ENCODE peak calls at places on chromosomes 3 and 15, in five cellular contexts. Y, M, Q, X and S are unnamed samples.
A peak's percentile ranks its signal among the peaks of the same experiment; 100 is the strongest.

GRCh38 chr3:143078883-143079282 is 40.7 kb upstream of the CHST2 start:
- DNase-seq in M (no peak), X (peak; percentile 71), Y (no peak), Q (no peak), S (peak; percentile 60)

GRCh38 chr15:67244966-67245478 is 9.4 kb downstream of the AAGAB start:
- DNase-seq in M (no peak), Q (no peak), Y (no peak), X (no peak), S (peak; percentile 86)

GRCh38 chr15:80636675-80637074 is 58.4 kb upstream of the ABHD17C start:
- DNase-seq in Y (no peak), M (no peak), Q (no peak), X (peak; percentile 59), S (no peak)

GRCh38 chr15:70763120-70763949 is at the start of gene UACA:
- DNase-seq in M (peak; percentile 98), Y (peak; percentile 94), X (peak; percentile 98), Q (peak; percentile 99), S (peak; percentile 96)

GRCh38 chr3:27844052-27844675 is 122.0 kb upstream of the EOMES start:
- DNase-seq in X (no peak), M (no peak), Y (no peak), Q (no peak), S (no peak)

GRCh38 chr3:43515970-43516369 is 105.8 kb downstream of the ANO10 start:
- DNase-seq in Y (no peak), X (no peak), M (no peak), Q (no peak), S (no peak)

GRCh38 chr3:151305081-151305777 is 11.4 kb downstream of the GPR87 start:
- DNase-seq in Q (peak; percentile 92), M (peak; percentile 67), X (peak; percentile 99), Y (peak; percentile 73), S (peak; percentile 98)

GRCh38 chr15:74835312-74835823 is 7.6 kb downstream of the ULK3 start:
- DNase-seq in Y (peak; percentile 82), Q (no peak), M (no peak), X (peak; percentile 70), S (peak; percentile 52)

GRCh38 chr3:51703026-51703775 is 3.7 kb upstream of the GRM2 start:
- DNase-seq in M (peak; percentile 27), Q (no peak), X (no peak), Y (no peak), S (no peak)

GRCh38 chr15:51947124-51947523 is 24.5 kb downstream of the LEO1 start:
- DNase-seq in Y (no peak), Q (no peak), M (no peak), X (no peak), S (no peak)

GRCh38 chr3:164498917-164499316 is 579.4 kb downstream of the SI start:
- DNase-seq in Y (no peak), Q (no peak), M (no peak), X (no peak), S (no peak)

GRCh38 chr3:66712210-66712609 is 211.4 kb upstream of the LRIG1 start:
- DNase-seq in Y (no peak), M (no peak), X (peak; percentile 4), Q (no peak), S (no peak)

GRCh38 chr15:100818927-100819326 is 60.7 kb upstream of the ALDH1A3 start:
- DNase-seq in X (no peak), Q (no peak), Y (no peak), M (no peak), S (peak; percentile 94)

GRCh38 chr3:30607032-30607833 is 832 bp downstream of the TGFBR2 start:
- DNase-seq in Q (peak; percentile 68), M (peak; percentile 86), Y (peak; percentile 86), X (peak; percentile 50), S (peak; percentile 46)

GRCh38 chr3:129345971-129346370 is 67.3 kb downstream of the HMCES start:
- DNase-seq in M (no peak), X (no peak), Q (no peak), Y (no peak), S (peak; percentile 66)

GRCh38 chr3:13950042-13950441 is 70.2 kb upstream of the WNT7A start:
- DNase-seq in Y (no peak), M (no peak), X (no peak), Q (no peak), S (no peak)

GRCh38 chr15:92801412-92801773 is 98.7 kb upstream of the CHD2 start:
- DNase-seq in Y (no peak), X (peak; percentile 59), M (no peak), Q (peak; percentile 76), S (peak; percentile 97)

GRCh38 chr15:75347222-75348033 is 589 bp downstream of the NEIL1 start:
- DNase-seq in M (peak; percentile 78), X (no peak), Y (peak; percentile 87), Q (no peak), S (no peak)

GRCh38 chr15:31004220-31004733 is 12.8 kb upstream of the MTMR10 start:
- DNase-seq in M (no peak), Y (no peak), Q (no peak), X (no peak), S (no peak)

GRCh38 chr3:43330981-43331380 is 44.6 kb downstream of the SNRK start:
- DNase-seq in X (no peak), M (no peak), Q (no peak), Y (no peak), S (peak; percentile 5)

GRCh38 chr15:57485869-57486268 is 105.8 kb upstream of the MYZAP start:
- DNase-seq in M (no peak), Y (peak; percentile 80), X (peak; percentile 94), Q (peak; percentile 99), S (peak; percentile 80)

DNA sequence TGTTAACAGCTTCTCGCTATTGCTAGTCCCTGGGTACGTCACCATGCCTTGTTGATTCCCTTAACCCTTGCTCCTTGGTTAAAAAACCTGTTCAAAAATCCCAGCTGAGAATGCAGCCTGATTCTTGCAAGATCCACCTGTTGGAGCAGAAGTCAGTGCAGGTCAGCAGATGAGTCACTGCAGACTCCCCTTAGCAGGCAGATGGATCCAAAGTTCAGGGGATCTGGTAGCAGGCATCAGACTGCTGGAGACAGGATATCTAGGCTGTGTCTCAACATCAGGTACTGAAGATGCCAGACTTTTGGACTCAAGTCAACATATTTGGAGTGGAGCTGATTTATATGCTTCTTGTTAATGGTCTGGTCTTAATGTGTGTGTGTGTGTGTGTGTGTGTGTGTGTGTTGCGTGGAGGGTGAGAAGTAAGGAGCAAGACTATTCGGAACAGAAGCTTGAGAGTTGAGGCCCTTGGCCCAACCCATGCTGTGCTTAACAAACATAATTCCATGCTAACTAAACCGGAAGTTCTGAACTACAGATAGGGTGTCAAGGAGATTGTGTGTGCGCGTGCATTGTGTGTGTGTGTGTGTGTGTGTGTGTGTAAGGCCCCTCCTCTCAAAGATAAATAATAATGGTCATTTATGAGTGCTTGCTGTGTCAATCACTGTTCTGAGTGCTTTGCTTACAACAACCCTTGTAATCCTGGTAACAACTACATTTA is 1.1 kb upstream of the C3orf52 start:
- DNase-seq in Q (no peak), X (peak; percentile 49), Y (no peak), M (no peak), S (no peak)
- H3K4me3 ChIP-seq in Q (no peak overlapping the region), X (no peak overlapping the region), Y (no peak overlapping the region), M (no peak overlapping the region), S (no peak overlapping the region)

GRCh38 chr3:126654571-126655393 is at the start of gene TXNRD3:
- DNase-seq in X (peak; percentile 75), Y (peak; percentile 95), M (peak; percentile 86), Q (peak; percentile 83), S (peak; percentile 52)
- TF ChIP-seq CTCF in X (no peak), Y (peak; percentile 8), M (no peak), Q (peak; percentile 1), S (peak; percentile 5)

GRCh38 chr15:91516866-91517265 is 336.6 kb upstream of the SLCO3A1 start:
- DNase-seq in Y (no peak), X (no peak), Q (no peak), M (no peak), S (no peak)
- H3K4me3 ChIP-seq in Y (no peak overlapping the region), X (no peak overlapping the region), Q (no peak overlapping the region), M (no peak overlapping the region), S (no peak overlapping the region)

GRCh38 chr3:126023390-126023789 is 54.4 kb downstream of the ROPN1B start:
- DNase-seq in Q (no peak), M (no peak), X (no peak), Y (peak; percentile 37), S (no peak)

GRCh38 chr3:126021702-126022101 is 52.7 kb downstream of the ROPN1B start:
- DNase-seq in M (no peak), X (no peak), Y (no peak), Q (no peak), S (no peak)

GRCh38 chr3:126024049-126024854 is 55.3 kb downstream of the ROPN1B start:
- DNase-seq in Y (peak; percentile 36), Q (no peak), M (no peak), X (no peak), S (no peak)

GRCh38 chr3:126021224-126021623 is 52.2 kb downstream of the ROPN1B start:
- DNase-seq in Q (no peak), X (no peak), Y (no peak), M (peak; percentile 48), S (no peak)

GRCh38 chr3:126022741-126023359 is 53.9 kb downstream of the ROPN1B start:
- DNase-seq in Y (peak; percentile 46), X (no peak), M (no peak), Q (no peak), S (no peak)
- TF ChIP-seq CTCF in Y (no peak), X (no peak), M (no peak), Q (no peak), S (no peak)

GRCh38 chr3:101780661-101781060 is 1.6 kb downstream of the NXPE3 start:
- DNase-seq in M (no peak), X (peak; percentile 76), Q (no peak), Y (no peak), S (peak; percentile 86)
- H3K4me3 ChIP-seq in M (no peak overlapping the region), X (no peak overlapping the region), Q (no peak overlapping the region), Y (peak overlapping the region; percentile 94), S (peak overlapping the region; percentile 98)

DNA sequence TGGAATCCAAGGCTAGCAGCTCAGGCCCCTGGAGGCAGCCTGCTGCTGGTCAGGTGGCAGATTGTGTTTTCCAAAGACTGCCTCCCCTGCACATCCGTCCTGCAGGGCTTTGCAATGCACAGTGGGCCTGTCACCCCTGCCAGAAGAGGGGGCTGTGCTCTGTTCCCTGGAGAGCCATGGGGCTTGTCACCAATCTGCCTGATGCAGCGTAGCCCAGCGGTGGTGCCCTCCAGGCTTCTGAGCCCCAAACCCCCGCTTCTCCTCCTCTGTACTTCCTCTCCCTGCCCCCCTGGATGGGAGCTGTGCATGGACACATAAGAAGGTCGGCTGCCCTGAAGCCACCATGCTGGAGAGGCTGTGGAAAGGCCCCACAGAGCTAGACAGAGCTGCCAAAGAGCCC is 10.0 kb upstream of the PLXNA1 start:
- DNase-seq in M (no peak), Q (no peak), X (no peak), Y (no peak), S (no peak)
- TF ChIP-seq CTCF in M (no peak), Q (no peak), X (no peak), Y (no peak), S (no peak)

DNA sequence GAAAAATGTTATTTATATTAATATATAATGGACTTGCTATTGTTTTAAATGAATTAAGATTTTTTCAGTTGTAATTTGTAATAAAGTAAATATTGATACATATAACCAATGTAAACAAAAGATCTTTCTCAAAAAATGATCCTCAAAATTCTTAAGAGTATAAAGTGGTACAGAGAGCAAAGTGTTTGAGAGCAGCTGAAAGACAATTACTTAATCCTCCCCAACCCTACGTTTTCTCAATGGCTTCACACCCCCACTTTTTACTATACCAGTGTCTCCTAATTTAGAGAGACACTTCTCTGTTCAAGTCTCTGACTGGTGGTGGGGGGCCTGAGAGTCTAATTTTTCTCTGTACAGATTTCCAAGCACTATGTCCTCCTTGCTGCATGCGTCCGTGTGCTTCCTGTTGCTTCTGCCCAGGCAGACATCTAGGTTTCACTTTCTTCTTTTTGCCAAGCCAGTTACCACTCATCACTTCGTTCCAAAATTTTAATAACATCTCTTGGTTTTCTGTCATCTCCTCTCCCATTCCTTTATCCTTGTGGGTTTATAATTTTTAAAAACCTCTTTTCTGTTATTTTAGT is 276.3 kb upstream of the DNAJC19 start:
- DNase-seq in Q (no peak), M (no peak), X (peak; percentile 11), Y (no peak), S (peak; percentile 3)
- H3K4me3 ChIP-seq in Q (peak overlapping the region; percentile 5), M (no peak overlapping the region), X (peak overlapping the region; percentile 29), Y (peak overlapping the region; percentile 15), S (peak overlapping the region; percentile 26)